ENCODE peak calls at places on chromosome 10, in four cellular contexts. U is Peyer's patch, G is activated T-cell treated with anti-CD3 and anti-CD28 coated beads for 1 hour, P is type B pancreatic cell. S is an unnamed sample.

GRCh38 chr10:101367569-101368453 is 13.8 kb downstream of the BTRC start:
- DNase-seq in G (no peak), P (no peak), U (no peak), S (no peak)

GRCh38 chr10:46223064-46223480 is 63.7 kb upstream of the ANTXRL start:
- DNase-seq in U (no peak), P (peak; percentile 50), G (no peak), S (no peak)

GRCh38 chr10:123019264-123019663 is 10.5 kb downstream of the ACADSB start:
- DNase-seq in P (no peak), U (no peak), G (no peak), S (no peak)

GRCh38 chr10:47418966-47419365 is 34.9 kb upstream of the ZNF488 start:
- DNase-seq in U (no peak), P (no peak), G (no peak), S (no peak)

GRCh38 chr10:48444266-48444665 is 137.8 kb downstream of the MAPK8 start:
- DNase-seq in P (no peak), G (no peak), U (peak; percentile 37), S (no peak)

GRCh38 chr10:59839576-59839975 is 66.8 kb downstream of the CCDC6 start:
- DNase-seq in P (no peak), U (no peak), G (no peak), S (no peak)

GRCh38 chr10:77643795-77644468 is 6.3 kb upstream of the KCNMA1 start:
- DNase-seq in U (peak; percentile 64), P (no peak), G (no peak), S (no peak)

GRCh38 chr10:109977382-109977806 is 30.4 kb upstream of the ADD3 start:
- DNase-seq in P (no peak), G (no peak), U (peak; percentile 87), S (no peak)

GRCh38 chr10:129760416-129760815 is 203.7 kb downstream of the EBF3 start:
- DNase-seq in P (no peak), U (no peak), G (no peak), S (no peak)

GRCh38 chr10:106515206-106515790 is 649.2 kb downstream of the SORCS1 start:
- DNase-seq in P (no peak), G (no peak), U (no peak), S (no peak)

GRCh38 chr10:43873717-43874116 is 225.0 kb upstream of the ZNF32 start:
- DNase-seq in U (no peak), P (peak; percentile 48), G (no peak), S (no peak)

GRCh38 chr10:72834183-72834825 is 59.2 kb upstream of the OIT3 start:
- DNase-seq in G (peak; percentile 1), U (peak; percentile 51), P (no peak), S (peak; percentile 9)

GRCh38 chr10:5387169-5387568 is 17.5 kb downstream of the TUBAL3 start:
- DNase-seq in P (no peak), G (no peak), U (no peak), S (no peak)

GRCh38 chr10:101091546-101092290 is 29.9 kb downstream of the KAZALD1 start:
- DNase-seq in G (no peak), U (no peak), P (no peak), S (no peak)

GRCh38 chr10:12503311-12503710 is 154.0 kb downstream of the CAMK1D start:
- DNase-seq in P (no peak), G (no peak), U (peak; percentile 30), S (no peak)

GRCh38 chr10:7409045-7409731 is 1.6 kb downstream of the SFMBT2 start:
- DNase-seq in P (no peak), U (peak; percentile 68), G (peak; percentile 15), S (peak; percentile 38)

GRCh38 chr10:101779544-101780186 is 3.6 kb downstream of the NPM3 start:
- DNase-seq in P (peak; percentile 90), U (peak; percentile 92), G (peak; percentile 86), S (peak; percentile 56)

GRCh38 chr10:97570789-97571536 is 1.6 kb upstream of the ANKRD2 start:
- DNase-seq in P (no peak), U (no peak), G (no peak), S (no peak)

GRCh38 chr10:60704480-60704879 is 73.8 kb upstream of the CDK1 start:
- DNase-seq in U (no peak), G (no peak), P (no peak), S (no peak)

GRCh38 chr10:79446451-79447020 is 1.1 kb upstream of the ZCCHC24 start:
- DNase-seq in P (peak; percentile 88), U (peak; percentile 65), G (peak; percentile 20), S (peak; percentile 53)

GRCh38 chr10:102776779-102777417 is 33.1 kb downstream of the WBP1L start:
- DNase-seq in U (peak; percentile 71), P (peak; percentile 72), G (no peak), S (peak; percentile 51)

GRCh38 chr10:101073631-101074030 is 11.8 kb downstream of the KAZALD1 start:
- DNase-seq in P (no peak), U (no peak), G (no peak), S (no peak)

GRCh38 chr10:44878704-44879530 is 32.2 kb upstream of the TMEM72 start:
- DNase-seq in U (peak; percentile 92), P (peak; percentile 92), G (peak; percentile 63), S (peak; percentile 69)

GRCh38 chr10:91758303-91759146 is 39.7 kb upstream of the TNKS2 start:
- DNase-seq in P (no peak), G (no peak), U (no peak), S (no peak)

GRCh38 chr10:43252166-43252784 is 14.6 kb downstream of the RASGEF1A start:
- DNase-seq in G (no peak), P (peak; percentile 64), U (peak; percentile 27), S (no peak)

GRCh38 chr10:74079914-74080590 is 70.6 kb downstream of the AP3M1 start:
- DNase-seq in U (no peak), P (no peak), G (no peak), S (no peak)

GRCh38 chr10:79378383-79378646 is 31.0 kb downstream of the PPIF start:
- DNase-seq in G (no peak), P (no peak), U (peak; percentile 17), S (no peak)

GRCh38 chr10:117549100-117549499 is 6.6 kb downstream of the EMX2 start:
- DNase-seq in G (no peak), P (no peak), U (no peak), S (no peak)

S was measured in amygdala.